ENCODE peak calls at places on chromosomes 6 and 20, in five cellular contexts. M is prostate gland, Q is tibial artery, V is lower lobe of right lung, G is uterus. C is an unnamed sample. For H3K4me1, the result is how much of the 10 kb centered on the place peaks cover.

GRCh38 chr6:71044753-71045152 is 87.9 kb upstream of the B3GAT2 start:
- DNase-seq in G (no peak), Q (no peak), M (no peak), V (no peak), C (no peak)

GRCh38 chr6:110296151-110297028 is 61.8 kb downstream of the METTL24 start:
- DNase-seq in M (no peak), G (no peak), Q (no peak), V (no peak), C (no peak)

GRCh38 chr20:52201395-52201794 is 9.8 kb upstream of the ZFP64 start:
- DNase-seq in G (no peak), V (no peak), Q (no peak), M (no peak), C (no peak)

GRCh38 chr20:56839791-56840190 is 210.7 kb downstream of the TFAP2C start:
- DNase-seq in Q (no peak), M (no peak), V (no peak), G (no peak), C (no peak)

GRCh38 chr6:161434331-161434730 is 160.5 kb upstream of the AGPAT4 start:
- DNase-seq in Q (no peak), G (no peak), V (no peak), M (no peak), C (no peak)

GRCh38 chr6:16783952-16784351 is 22.7 kb upstream of the ATXN1 start:
- DNase-seq in V (no peak), M (no peak), Q (no peak), G (no peak), C (no peak)

GRCh38 chr6:45630801-45631200 is 253.1 kb upstream of the SUPT3H start:
- DNase-seq in Q (no peak), V (no peak), G (no peak), M (no peak), C (no peak)

GRCh38 chr6:53359843-53360834 is 11.4 kb upstream of the ELOVL5 start:
- DNase-seq in M (no peak), Q (no peak), G (no peak), V (no peak), C (no peak)

GRCh38 chr6:166559662-166560061 is 26.8 kb downstream of the RAMACL start:
- DNase-seq in Q (no peak), V (no peak), M (no peak), G (no peak), C (no peak)

GRCh38 chr6:115398607-115399006 is 662.1 kb downstream of the FRK start:
- DNase-seq in Q (no peak), M (no peak), G (no peak), V (no peak), C (no peak)

GRCh38 chr6:161048636-161049035 is 57.1 kb downstream of the MAP3K4 start:
- DNase-seq in Q (no peak), G (no peak), M (no peak), V (no peak), C (no peak)

GRCh38 chr6:61809004-61809595 is 476.9 kb downstream of the KHDRBS2 start:
- DNase-seq in G (no peak), Q (no peak), V (no peak), M (no peak), C (no peak)

GRCh38 chr6:159979136-159979874 is 10.4 kb downstream of the IGF2R start:
- DNase-seq in G (no peak), Q (no peak), M (no peak), V (no peak), C (peak)

GRCh38 chr6:92011681-92012245 is 1407.6 kb downstream of the EPHA7 start:
- DNase-seq in M (no peak), G (no peak), V (no peak), Q (no peak), C (no peak)

GRCh38 chr6:7758456-7758855 is 32.6 kb downstream of the BMP6 start:
- DNase-seq in G (no peak), M (no peak), V (no peak), Q (no peak), C (no peak)

GRCh38 chr20:4482378-4482777 is 239.3 kb upstream of the PRND start:
- DNase-seq in G (no peak), V (no peak), Q (no peak), M (no peak), C (no peak)

GRCh38 chr20:47642624-47643023 is 140.9 kb downstream of the NCOA3 start:
- DNase-seq in Q (no peak), G (no peak), V (no peak), M (no peak), C (no peak)

GRCh38 chr20:1702288-1702687 is 44.7 kb upstream of the SIRPG start:
- DNase-seq in G (no peak), V (no peak), M (no peak), Q (no peak), C (no peak)

GRCh38 chr6:120816862-120817261 is 517.4 kb downstream of the TBC1D32 start:
- DNase-seq in G (no peak), M (no peak), V (no peak), Q (no peak), C (no peak)

GRCh38 chr20:51840865-51841264 is 38.5 kb upstream of the SALL4 start:
- DNase-seq in Q (no peak), M (no peak), V (no peak), G (no peak), C (no peak)

GRCh38 chr20:45347936-45348809 is at the start of gene SDC4:
- DNase-seq in G (peak), V (peak), M (peak), Q (peak), C (peak)

GRCh38 chr20:45345104-45345936 is 2.9 kb downstream of the SDC4 start:
- DNase-seq in Q (peak), G (no peak), M (peak), V (peak), C (peak)

GRCh38 chr20:45346291-45346718 is 1.9 kb downstream of the SDC4 start:
- DNase-seq in G (no peak), M (no peak), V (no peak), Q (peak), C (no peak)

GRCh38 chr20:45347297-45347935 is 808 bp downstream of the SDC4 start:
- DNase-seq in V (no peak), G (no peak), M (no peak), Q (peak), C (no peak)

DNA sequence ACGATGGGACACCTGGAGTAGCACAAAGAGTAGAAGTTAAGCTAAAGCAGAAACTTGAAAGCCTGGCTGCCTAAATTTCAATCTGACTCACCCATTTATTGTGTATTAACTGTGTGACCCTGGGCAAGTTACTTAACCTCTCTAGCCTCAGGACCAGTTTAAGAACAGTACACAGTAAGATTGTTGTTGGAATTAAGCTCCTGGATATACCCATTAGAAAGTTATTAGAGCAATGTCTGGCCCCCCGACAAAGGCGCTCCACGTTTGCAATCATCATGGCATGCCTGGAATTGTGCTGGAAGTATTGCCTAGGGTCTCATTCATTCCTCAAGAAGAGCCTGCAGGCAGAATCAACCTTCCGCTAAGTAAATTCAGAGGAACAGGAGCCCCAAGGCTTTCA is 1.4 kb downstream of the SDC4 start:
- DNase-seq in V (no peak), G (no peak), Q (peak), M (no peak), C (no peak)
- H3K4me3 ChIP-seq in V (peak), G (peak), Q (peak), M (peak), C (peak)

GRCh38 chr20:7499201-7499600 is 441.1 kb downstream of the HAO1 start:
- DNase-seq in G (no peak), Q (no peak), V (no peak), M (no peak), C (no peak)
- H3K27ac ChIP-seq in G (no peak), Q (no peak), V (no peak), M (no peak), C (no peak)

DNA sequence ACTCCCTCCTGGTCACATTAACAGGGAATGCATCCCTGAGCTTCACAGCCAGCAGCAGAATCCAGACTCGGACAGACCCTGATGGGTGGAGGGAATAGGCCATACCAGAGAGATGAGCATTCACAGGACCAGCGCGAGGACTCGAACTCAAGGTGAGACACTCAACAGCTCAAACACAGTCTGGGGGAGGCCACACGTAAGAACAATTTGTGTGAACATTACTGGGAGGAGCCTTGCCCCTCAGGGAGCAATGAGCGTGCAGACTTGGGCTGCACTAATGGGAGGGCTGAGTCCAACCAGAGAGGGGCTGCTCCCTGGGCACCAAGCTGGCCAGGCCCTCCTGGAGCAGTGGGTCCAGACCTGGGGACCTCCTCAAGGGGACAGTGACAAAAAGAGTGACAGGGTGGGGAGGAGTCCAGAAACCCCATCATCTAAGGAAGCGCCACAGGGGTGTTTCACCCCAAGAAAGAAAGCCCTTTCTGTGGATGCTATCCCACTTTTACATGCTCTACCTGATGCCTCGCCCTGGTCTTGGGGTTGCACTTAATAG is 118.4 kb downstream of the MRPL14 start:
- DNase-seq in M (no peak), V (no peak), Q (peak), G (peak), C (no peak)
- H3K4me1 ChIP-seq in M (under half), V (under half), Q (under half), G (under half), C (under half)

GRCh38 chr6:141326925-141327324 is 805.8 kb upstream of the GJE1 start:
- DNase-seq in M (no peak), V (no peak), Q (no peak), G (no peak), C (no peak)

GRCh38 chr6:141321486-141322347 is 811.0 kb upstream of the GJE1 start:
- DNase-seq in M (no peak), V (no peak), Q (no peak), G (no peak), C (no peak)

DNA sequence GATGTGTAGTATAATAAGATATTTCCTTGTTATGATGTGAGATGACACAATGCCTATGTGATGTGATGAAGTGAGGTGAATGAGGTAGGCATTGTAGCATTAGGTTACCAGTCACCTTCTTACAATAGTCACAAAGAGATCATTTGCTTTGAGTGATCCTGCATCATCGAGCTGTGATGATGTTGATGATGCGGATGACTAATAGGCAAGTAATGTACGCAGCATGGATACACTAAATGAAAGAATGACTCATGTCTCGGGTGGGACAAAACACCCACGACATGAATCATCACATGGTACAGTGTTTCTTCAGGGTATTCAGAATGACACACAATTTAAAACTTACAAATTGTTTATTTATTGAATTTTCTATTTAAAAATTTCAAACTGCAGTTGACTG is 806.3 kb upstream of the GJE1 start:
- DNase-seq in V (no peak), G (no peak), M (no peak), Q (no peak), C (no peak)
- H3K4me3 ChIP-seq in V (peak), G (no peak), M (no peak), Q (peak), C (no peak)

GRCh38 chr6:112234596-112234995 is 19.8 kb downstream of the LAMA4 start:
- DNase-seq in G (no peak), Q (no peak), V (no peak), M (no peak), C (no peak)
- H3K27ac ChIP-seq in G (peak), Q (peak), V (no peak), M (no peak), C (no peak)

GRCh38 chr6:106537662-106538061 is 91.6 kb downstream of the RTN4IP1 start:
- DNase-seq in V (no peak), G (no peak), M (no peak), Q (no peak), C (no peak)
- H3K4me1 ChIP-seq in V (under half), G (under half), M (under half), Q (under half), C (under half)

DNA sequence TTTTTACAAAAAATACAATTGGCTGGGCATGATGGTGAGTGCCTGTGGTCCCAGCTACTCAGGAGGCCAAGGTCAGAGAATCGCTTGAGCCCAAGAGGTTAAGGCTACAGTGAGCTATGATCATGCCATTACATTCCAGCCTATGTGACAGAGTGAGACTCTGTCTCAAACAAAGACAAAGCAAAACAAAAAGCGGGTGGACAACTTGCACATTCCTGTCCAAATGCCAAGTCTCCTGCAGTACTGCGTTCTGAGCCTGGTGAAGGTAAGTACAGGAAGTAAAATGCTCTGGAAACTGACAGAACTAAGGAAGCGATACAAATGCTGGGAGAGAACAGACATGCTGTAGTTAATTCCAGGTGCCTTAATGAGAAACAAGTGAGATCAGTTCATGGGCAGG is 20.4 kb upstream of the TMEM242 start:
- DNase-seq in Q (no peak), M (peak), V (no peak), G (no peak), C (no peak)
- H3K4me3 ChIP-seq in Q (no peak), M (no peak), V (no peak), G (no peak), C (no peak)

DNA sequence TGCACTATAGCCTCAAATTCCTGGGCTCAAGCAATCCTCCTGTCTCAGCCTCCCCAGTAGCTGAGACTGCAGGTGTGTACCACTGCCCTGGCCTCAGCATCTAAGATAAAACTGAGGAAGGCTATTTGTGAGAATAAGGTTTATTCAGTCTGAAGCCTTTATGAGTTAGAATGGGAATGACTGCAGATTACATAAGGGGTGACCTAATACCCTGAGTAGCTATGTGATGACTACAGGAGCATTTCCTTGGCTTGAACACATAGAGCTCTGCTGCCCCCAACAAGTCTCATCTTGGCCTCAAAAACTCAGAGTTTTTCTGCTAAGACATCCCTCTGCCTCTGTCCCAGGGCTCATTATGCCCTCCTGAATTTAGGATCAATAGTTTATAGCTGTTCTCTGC is 7.6 kb downstream of the GSS start:
- DNase-seq in G (no peak), V (no peak), M (no peak), Q (no peak), C (no peak)
- H3K27ac ChIP-seq in G (no peak), V (no peak), M (no peak), Q (no peak), C (no peak)

GRCh38 chr20:8156603-8157079 is 24.6 kb downstream of the PLCB1 start:
- DNase-seq in G (no peak), M (no peak), Q (no peak), V (no peak), C (no peak)
- H3K4me1 ChIP-seq in G (under half), M (under half), Q (under half), V (under half), C (under half)

GRCh38 chr6:32844839-32845372 is 1.1 kb upstream of the PSMB8 start:
- DNase-seq in Q (no peak), V (no peak), M (no peak), G (no peak), C (no peak)

GRCh38 chr6:32843321-32843978 is 397 bp downstream of the PSMB8 start:
- DNase-seq in G (no peak), M (peak), Q (no peak), V (no peak), C (no peak)

GRCh38 chr6:32847004-32847403 is 3.2 kb upstream of the PSMB8 start:
- DNase-seq in G (no peak), V (no peak), M (no peak), Q (no peak), C (no peak)

GRCh38 chr6:32843979-32844838 is at the start of gene PSMB8:
- DNase-seq in V (peak), Q (peak), M (peak), G (peak), C (peak)

GRCh38 chr6:32845381-32845884 is 1.6 kb upstream of the PSMB8 start:
- DNase-seq in V (no peak), M (no peak), Q (no peak), G (no peak), C (peak)
- H3K4me3 ChIP-seq in V (peak), M (peak), Q (peak), G (no peak), C (peak)